ENCODE peak calls at places on chromosome 9, in nine cellular contexts. N is AG09309; B is activated CD8-positive, alpha-beta memory T cell treated with anti-CD3 and anti-CD28 coated beads for 4 hours; L is GM13976; T is Ammon's horn; A is kidney glomerular epithelial cell; O is nucleus accumbens; P is A549; R is foreskin fibroblast. G is an unnamed sample.

GRCh38 chr9:126439402-126439765 is 112.8 kb downstream of the MVB12B start:
- DNase-seq in N (peak; percentile 37), B (no peak), L (no peak), T (no peak), A (peak; percentile 0), O (no peak), P (no peak), R (peak; percentile 74), G (no peak)

GRCh38 chr9:108056805-108057386 is 567.3 kb upstream of the KLF4 start:
- DNase-seq in N (peak; percentile 80), B (no peak), L (no peak), T (no peak), A (peak; percentile 74), O (no peak), P (peak; percentile 67), R (peak; percentile 85), G (no peak)

GRCh38 chr9:87694236-87694755 is 31.6 kb upstream of the CTSL start:
- DNase-seq in N (no peak), B (no peak), L (no peak), T (no peak), A (no peak), O (no peak), P (no peak), R (no peak), G (no peak)

GRCh38 chr9:32837551-32838058 is 54.3 kb downstream of the TMEM215 start:
- DNase-seq in N (no peak), B (no peak), L (no peak), T (no peak), A (no peak), O (no peak), P (no peak), R (no peak), G (no peak)

GRCh38 chr9:5073701-5074100 is 88.6 kb downstream of the JAK2 start:
- DNase-seq in N (no peak), B (no peak), L (no peak), T (no peak), A (no peak), O (no peak), P (no peak), R (peak; percentile 4), G (no peak)

GRCh38 chr9:9942764-9943424 is 669.9 kb downstream of the PTPRD start:
- DNase-seq in N (peak; percentile 7), B (peak; percentile 2), L (peak; percentile 31), T (peak; percentile 79), A (peak; percentile 58), O (peak; percentile 39), P (peak; percentile 57), R (peak; percentile 58), G (peak; percentile 50)

GRCh38 chr9:35907732-35908483 is 1.4 kb upstream of the SPAAR start:
- DNase-seq in N (peak; percentile 63), B (no peak), L (no peak), T (peak; percentile 43), A (peak; percentile 93), O (no peak), P (peak; percentile 88), R (peak; percentile 95), G (peak; percentile 70)

GRCh38 chr9:120091206-120091605 is 488.8 kb downstream of the CDK5RAP2 start:
- DNase-seq in N (no peak), B (no peak), L (no peak), T (no peak), A (no peak), O (no peak), P (no peak), R (no peak), G (no peak)